ENCODE peak calls at places on chromosomes 4 and X, in four cellular contexts. O is GM12891, C is tibial nerve, Z is HCT116. A is an unnamed sample.

GRCh38 chr4:100494166-100494565 is 23.7 kb downstream of the EMCN start:
- DNase-seq in Z (no peak), O (no peak), C (no peak), A (no peak)

GRCh38 chr4:107838138-107838618 is 13.4 kb downstream of the SGMS2 start:
- DNase-seq in Z (no peak), O (no peak), C (no peak), A (no peak)

GRCh38 chrX:77342028-77342427 is 105.2 kb upstream of the FGF16 start:
- DNase-seq in Z (no peak), O (no peak), C (no peak), A (no peak)

GRCh38 chr4:83112678-83113428 is 1.7 kb downstream of the PLAC8 start:
- DNase-seq in C (no peak), Z (no peak), O (no peak), A (no peak)

GRCh38 chr4:97003715-97004114 is 1139.6 kb downstream of the STPG2 start:
- DNase-seq in Z (no peak), O (no peak), C (no peak), A (no peak)

GRCh38 chr4:145887241-145887964 is 51.2 kb downstream of the ZNF827 start:
- DNase-seq in C (no peak), Z (no peak), O (no peak), A (no peak)

GRCh38 chrX:117768861-117769604 is 347.6 kb downstream of the KLHL13 start:
- DNase-seq in Z (no peak), C (no peak), O (no peak), A (peak; percentile 30)

GRCh38 chr4:155338196-155338595 is 38.6 kb downstream of the MAP9 start:
- DNase-seq in C (no peak), Z (no peak), O (no peak), A (no peak)

GRCh38 chrX:129493643-129494042 is 29.6 kb downstream of the SMARCA1 start:
- DNase-seq in Z (no peak), C (no peak), O (no peak), A (no peak)

GRCh38 chr4:26820346-26820745 is 40.3 kb upstream of the STIM2 start:
- DNase-seq in Z (no peak), O (no peak), C (no peak), A (no peak)

GRCh38 chr4:76420901-76421581 is at the start of gene CCDC158:
- DNase-seq in O (no peak), C (no peak), Z (no peak), A (peak; percentile 88)

GRCh38 chr4:123304151-123305021 is 92.2 kb upstream of the SPRY1 start:
- DNase-seq in O (no peak), Z (no peak), C (no peak), A (no peak)

GRCh38 chrX:9807355-9808182 is 21.3 kb downstream of the SHROOM2 start:
- DNase-seq in C (no peak), O (no peak), Z (no peak), A (no peak)

GRCh38 chr4:137065306-137065705 is 467.0 kb downstream of the PCDH18 start:
- DNase-seq in O (no peak), Z (no peak), C (no peak), A (no peak)

GRCh38 chrX:42704454-42704853 is 73.5 kb downstream of the PPP1R2C start:
- DNase-seq in C (no peak), O (no peak), Z (no peak), A (no peak)

DNA sequence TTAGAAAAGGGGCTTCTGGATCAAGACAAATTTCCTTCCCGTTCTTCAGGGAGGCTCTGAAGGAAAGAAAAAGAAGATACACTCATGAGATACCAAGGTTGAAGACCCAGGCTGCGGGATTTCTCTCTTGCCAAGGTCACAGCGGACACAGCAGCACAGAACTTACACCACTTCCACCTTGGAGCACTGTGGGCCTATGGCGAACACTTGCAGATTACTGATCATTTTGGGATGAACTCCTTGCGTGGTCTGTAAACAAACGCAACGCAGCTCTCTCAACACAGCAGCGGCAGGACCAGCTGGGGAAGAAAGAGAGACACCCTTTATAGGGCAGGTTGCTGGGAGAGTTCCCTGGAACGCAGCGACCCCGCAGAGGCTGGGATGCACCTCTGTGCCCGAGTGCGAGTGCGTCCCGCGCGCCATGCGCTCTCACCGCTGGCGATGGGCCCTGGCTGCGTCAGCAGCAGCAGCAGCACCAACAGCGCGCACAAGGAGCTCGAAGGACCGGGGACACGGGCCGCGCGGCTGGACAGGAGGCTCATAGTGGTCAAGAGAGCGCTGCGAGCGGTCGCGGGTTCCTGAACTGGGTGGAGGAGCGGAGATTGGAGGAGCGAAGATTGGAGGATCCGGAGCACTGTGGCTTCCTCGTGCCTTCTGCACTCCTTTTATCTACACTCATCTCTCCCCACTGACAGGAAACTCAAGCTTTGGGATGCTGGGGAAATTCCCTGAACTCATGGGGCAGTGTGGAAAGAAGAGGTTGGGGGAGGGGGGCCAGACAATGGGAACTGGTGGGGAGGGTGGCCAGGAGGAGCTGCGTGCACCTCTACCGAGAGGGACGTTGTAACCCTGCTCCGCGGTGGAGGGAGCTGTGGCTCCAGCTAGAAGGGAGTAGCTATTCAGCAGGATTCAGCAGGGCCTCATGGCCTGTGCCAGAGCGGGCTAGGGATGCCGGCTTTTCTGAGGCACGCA is at the start of gene CXCL5:
- DNase-seq in O (no peak), C (no peak), Z (no peak), A (peak; percentile 89)
- TF ChIP-seq POLR2A in O (no peak), C (no peak), Z (no peak), A (no peak)

GRCh38 chrX:49172280-49172780 is 632 bp downstream of the PLP2 start:
- DNase-seq in C (peak; percentile 55), O (peak; percentile 52), Z (no peak), A (peak; percentile 93)
- TF ChIP-seq POLR2A in C (peak; percentile 37), O (no peak), Z (no peak), A (no peak)

GRCh38 chr4:95550566-95550965 is 1.8 kb upstream of the UNC5C start:
- DNase-seq in C (no peak), Z (no peak), O (no peak), A (no peak)

GRCh38 chr4:95551653-95552052 is 2.9 kb upstream of the UNC5C start:
- DNase-seq in C (no peak), O (no peak), Z (no peak), A (no peak)

GRCh38 chr4:95548738-95549245 is at the start of gene UNC5C:
- DNase-seq in O (no peak), C (peak; percentile 43), Z (no peak), A (peak; percentile 29)

GRCh38 chr4:95547708-95548471 is 883 bp downstream of the UNC5C start:
- DNase-seq in Z (no peak), C (no peak), O (no peak), A (no peak)

GRCh38 chr4:95549246-95550138 is 719 bp upstream of the UNC5C start:
- DNase-seq in C (peak; percentile 18), O (peak; percentile 46), Z (no peak), A (peak; percentile 26)
- TF ChIP-seq POLR2A in C (no peak), O (no peak), Z (no peak), A (no peak)

GRCh38 chrX:4706961-4707360 is 993.5 kb upstream of the PRKX start:
- DNase-seq in O (no peak), Z (no peak), C (no peak), A (no peak)

GRCh38 chrX:4708970-4709760 is 995.7 kb upstream of the PRKX start:
- DNase-seq in O (no peak), C (no peak), Z (no peak), A (no peak)

DNA sequence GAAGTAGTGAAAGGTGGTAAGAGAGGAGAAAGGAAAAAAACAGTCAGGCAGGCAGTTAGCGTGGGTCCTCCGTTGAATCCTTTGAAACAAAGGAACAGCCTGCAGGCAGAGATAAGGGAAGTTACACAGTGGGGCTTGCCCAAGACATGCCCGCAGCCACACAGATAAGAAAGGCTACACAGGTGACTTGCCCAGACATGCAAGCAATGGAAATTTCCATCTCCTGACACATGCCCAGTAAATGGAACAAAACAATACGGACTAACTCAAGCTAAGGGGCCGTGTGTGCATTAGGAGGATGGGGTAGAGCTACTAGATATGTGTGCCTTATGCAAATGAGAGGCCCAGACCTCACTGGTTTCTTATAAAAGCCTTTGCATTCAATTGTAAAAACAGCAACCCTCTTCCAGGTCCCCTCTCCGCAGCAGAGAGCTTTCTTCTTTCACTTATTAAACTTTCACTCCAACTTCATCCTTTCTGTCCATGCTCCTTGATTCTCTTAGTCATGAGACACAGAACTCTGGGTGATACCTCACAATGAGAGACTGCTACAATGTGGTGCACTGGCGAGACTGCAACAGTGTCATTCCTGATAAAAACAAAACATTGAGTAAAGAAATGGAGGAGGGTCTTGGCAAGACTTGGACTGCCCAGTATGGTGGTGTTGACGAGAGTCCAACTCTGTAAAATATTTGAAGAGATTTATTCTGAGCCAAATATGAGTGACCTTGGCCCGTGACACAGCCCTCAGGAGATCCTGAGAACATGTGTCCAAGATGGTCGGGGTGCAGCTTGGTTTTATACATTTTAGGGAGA is 997.4 kb upstream of the PRKX start:
- DNase-seq in C (no peak), O (no peak), Z (no peak), A (no peak)
- TF ChIP-seq POLR2A in C (no peak), O (peak; percentile 53), Z (no peak), A (no peak)

DNA sequence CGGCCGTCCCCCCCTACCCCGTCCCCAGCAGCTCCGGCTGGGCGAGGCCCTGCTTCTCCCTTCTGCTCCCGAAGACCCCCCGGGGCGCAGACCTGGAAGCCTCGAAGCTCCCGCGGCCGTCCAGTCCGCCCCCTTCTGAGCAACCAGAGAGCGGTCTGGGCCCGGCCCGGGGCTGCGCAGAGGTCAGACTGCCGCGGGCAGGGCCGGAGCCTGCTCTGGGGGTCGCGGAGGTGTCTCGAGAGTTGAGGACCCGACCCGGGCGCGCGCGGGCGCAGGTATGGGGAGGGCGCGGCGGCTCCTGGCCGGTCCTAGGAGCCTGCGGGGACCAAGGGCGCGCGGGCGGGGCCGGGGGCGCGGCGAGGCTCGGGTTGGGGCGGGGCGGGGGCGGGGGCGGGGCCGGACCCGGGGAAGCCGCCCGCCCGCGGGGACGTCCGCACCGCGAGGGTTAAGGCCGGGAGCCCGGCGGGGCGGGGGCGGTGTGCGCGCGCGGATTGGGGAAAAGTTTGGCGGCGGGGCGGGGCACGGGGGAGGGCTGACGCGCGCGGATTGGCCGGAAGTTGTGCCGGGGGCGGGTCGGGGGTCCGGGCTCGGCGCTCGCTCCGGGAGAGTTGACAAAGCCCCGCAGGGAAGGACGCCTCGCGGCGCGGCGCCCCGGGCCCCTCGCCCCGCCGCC is at the start of gene FGFRL1:
- DNase-seq in C (peak; percentile 86), Z (peak; percentile 73), O (peak; percentile 90), A (peak; percentile 89)
- TF ChIP-seq POLR2A in C (no peak), Z (no peak), O (no peak), A (peak; percentile 27)